ENCODE peak calls at places on chromosomes 2 and 18, in seven cellular contexts. One of them, this sample, is unnamed.

GRCh38 chr18:79781331-79781941 is 16.3 kb upstream of the KCNG2 start:
- DNase-seq in choroid plexus epithelial cell: peak
- DNase-seq in NT2/D1: no peak
- DNase-seq in upper lobe of right lung: peak
- DNase-seq in breast epithelium: no peak
- DNase-seq in fibroblast of mammary gland: no peak
- DNase-seq in CD4-positive, CD25-positive, alpha-beta regulatory T cell: no peak
- DNase-seq in this sample: no peak

GRCh38 chr2:149648282-149649030 is 60.9 kb upstream of the MMADHC start:
- DNase-seq in fibroblast of mammary gland: peak
- DNase-seq in CD4-positive, CD25-positive, alpha-beta regulatory T cell: no peak
- DNase-seq in NT2/D1: peak
- DNase-seq in choroid plexus epithelial cell: peak
- DNase-seq in breast epithelium: no peak
- DNase-seq in upper lobe of right lung: no peak
- DNase-seq in this sample: peak

GRCh38 chr2:17608251-17608650 is 67.8 kb downstream of the VSNL1 start:
- DNase-seq in upper lobe of right lung: no peak
- DNase-seq in breast epithelium: no peak
- DNase-seq in choroid plexus epithelial cell: no peak
- DNase-seq in CD4-positive, CD25-positive, alpha-beta regulatory T cell: no peak
- DNase-seq in fibroblast of mammary gland: no peak
- DNase-seq in NT2/D1: no peak
- DNase-seq in this sample: no peak

GRCh38 chr2:189654641-189655040 is 6.6 kb upstream of the ASNSD1 start:
- DNase-seq in breast epithelium: no peak
- DNase-seq in upper lobe of right lung: no peak
- DNase-seq in choroid plexus epithelial cell: peak
- DNase-seq in NT2/D1: no peak
- DNase-seq in fibroblast of mammary gland: no peak
- DNase-seq in CD4-positive, CD25-positive, alpha-beta regulatory T cell: no peak
- DNase-seq in this sample: no peak

GRCh38 chr2:179788104-179788503 is 73.3 kb downstream of the ZNF385B start:
- DNase-seq in upper lobe of right lung: no peak
- DNase-seq in choroid plexus epithelial cell: no peak
- DNase-seq in CD4-positive, CD25-positive, alpha-beta regulatory T cell: no peak
- DNase-seq in fibroblast of mammary gland: no peak
- DNase-seq in NT2/D1: no peak
- DNase-seq in breast epithelium: no peak
- DNase-seq in this sample: no peak

GRCh38 chr2:120984046-120984445 is 248.4 kb downstream of the GLI2 start:
- DNase-seq in NT2/D1: no peak
- DNase-seq in fibroblast of mammary gland: no peak
- DNase-seq in breast epithelium: no peak
- DNase-seq in upper lobe of right lung: no peak
- DNase-seq in choroid plexus epithelial cell: no peak
- DNase-seq in CD4-positive, CD25-positive, alpha-beta regulatory T cell: no peak
- DNase-seq in this sample: no peak

GRCh38 chr2:30688956-30689401 is 118.3 kb downstream of the CAPN13 start:
- DNase-seq in NT2/D1: no peak
- DNase-seq in CD4-positive, CD25-positive, alpha-beta regulatory T cell: no peak
- DNase-seq in upper lobe of right lung: no peak
- DNase-seq in fibroblast of mammary gland: no peak
- DNase-seq in breast epithelium: peak
- DNase-seq in choroid plexus epithelial cell: no peak
- DNase-seq in this sample: no peak

GRCh38 chr2:2707111-2708035 is 376.3 kb upstream of the MYT1L start:
- DNase-seq in CD4-positive, CD25-positive, alpha-beta regulatory T cell: no peak
- DNase-seq in upper lobe of right lung: no peak
- DNase-seq in breast epithelium: no peak
- DNase-seq in NT2/D1: no peak
- DNase-seq in choroid plexus epithelial cell: no peak
- DNase-seq in fibroblast of mammary gland: no peak
- DNase-seq in this sample: no peak

GRCh38 chr2:222577341-222577740 is 78.6 kb downstream of the FARSB start:
- DNase-seq in upper lobe of right lung: no peak
- DNase-seq in choroid plexus epithelial cell: peak
- DNase-seq in fibroblast of mammary gland: no peak
- DNase-seq in breast epithelium: no peak
- DNase-seq in CD4-positive, CD25-positive, alpha-beta regulatory T cell: no peak
- DNase-seq in NT2/D1: no peak
- DNase-seq in this sample: no peak

GRCh38 chr2:30963184-30963583 is 155.9 kb upstream of the CAPN13 start:
- DNase-seq in upper lobe of right lung: no peak
- DNase-seq in choroid plexus epithelial cell: no peak
- DNase-seq in CD4-positive, CD25-positive, alpha-beta regulatory T cell: no peak
- DNase-seq in NT2/D1: no peak
- DNase-seq in breast epithelium: no peak
- DNase-seq in fibroblast of mammary gland: no peak
- DNase-seq in this sample: no peak

GRCh38 chr2:219731173-219731572 is 103.7 kb downstream of the SLC4A3 start:
- DNase-seq in NT2/D1: no peak
- DNase-seq in breast epithelium: no peak
- DNase-seq in choroid plexus epithelial cell: no peak
- DNase-seq in fibroblast of mammary gland: peak
- DNase-seq in upper lobe of right lung: no peak
- DNase-seq in CD4-positive, CD25-positive, alpha-beta regulatory T cell: no peak
- DNase-seq in this sample: peak

GRCh38 chr2:134611316-134611715 is 107.5 kb downstream of the TMEM163 start:
- DNase-seq in fibroblast of mammary gland: no peak
- DNase-seq in CD4-positive, CD25-positive, alpha-beta regulatory T cell: no peak
- DNase-seq in upper lobe of right lung: no peak
- DNase-seq in NT2/D1: no peak
- DNase-seq in choroid plexus epithelial cell: no peak
- DNase-seq in breast epithelium: no peak
- DNase-seq in this sample: no peak

GRCh38 chr2:241728627-241729026 is 5.8 kb upstream of the D2HGDH start:
- DNase-seq in choroid plexus epithelial cell: no peak
- DNase-seq in breast epithelium: no peak
- DNase-seq in fibroblast of mammary gland: peak
- DNase-seq in CD4-positive, CD25-positive, alpha-beta regulatory T cell: no peak
- DNase-seq in upper lobe of right lung: no peak
- DNase-seq in NT2/D1: no peak
- DNase-seq in this sample: no peak

GRCh38 chr18:59885579-59886163 is 14.1 kb upstream of the PMAIP1 start:
- DNase-seq in fibroblast of mammary gland: peak
- DNase-seq in choroid plexus epithelial cell: peak
- DNase-seq in breast epithelium: no peak
- DNase-seq in upper lobe of right lung: no peak
- DNase-seq in CD4-positive, CD25-positive, alpha-beta regulatory T cell: peak
- DNase-seq in NT2/D1: no peak
- DNase-seq in this sample: peak

GRCh38 chr2:173568054-173568453 is 213.4 kb downstream of the CDCA7 start:
- DNase-seq in choroid plexus epithelial cell: peak
- DNase-seq in CD4-positive, CD25-positive, alpha-beta regulatory T cell: no peak
- DNase-seq in NT2/D1: peak
- DNase-seq in fibroblast of mammary gland: peak
- DNase-seq in upper lobe of right lung: no peak
- DNase-seq in breast epithelium: no peak
- DNase-seq in this sample: peak

GRCh38 chr2:111919794-111920608 is 21.6 kb downstream of the MERTK start:
- DNase-seq in choroid plexus epithelial cell: no peak
- DNase-seq in fibroblast of mammary gland: peak
- DNase-seq in NT2/D1: no peak
- DNase-seq in CD4-positive, CD25-positive, alpha-beta regulatory T cell: no peak
- DNase-seq in upper lobe of right lung: peak
- DNase-seq in breast epithelium: peak
- DNase-seq in this sample: no peak

GRCh38 chr2:204116154-204116792 is 179.7 kb downstream of the ICOS start:
- DNase-seq in CD4-positive, CD25-positive, alpha-beta regulatory T cell: no peak
- DNase-seq in upper lobe of right lung: no peak
- DNase-seq in breast epithelium: no peak
- DNase-seq in NT2/D1: no peak
- DNase-seq in fibroblast of mammary gland: no peak
- DNase-seq in choroid plexus epithelial cell: no peak
- DNase-seq in this sample: no peak

GRCh38 chr18:45777393-45777792 is 48.1 kb upstream of the SIGLEC15 start:
- DNase-seq in choroid plexus epithelial cell: peak
- DNase-seq in NT2/D1: no peak
- DNase-seq in CD4-positive, CD25-positive, alpha-beta regulatory T cell: no peak
- DNase-seq in upper lobe of right lung: no peak
- DNase-seq in fibroblast of mammary gland: peak
- DNase-seq in breast epithelium: no peak
- DNase-seq in this sample: peak

GRCh38 chr18:51235011-51235789 is 37.7 kb upstream of the MEX3C start:
- DNase-seq in fibroblast of mammary gland: peak
- DNase-seq in choroid plexus epithelial cell: peak
- DNase-seq in breast epithelium: no peak
- DNase-seq in upper lobe of right lung: no peak
- DNase-seq in NT2/D1: no peak
- DNase-seq in CD4-positive, CD25-positive, alpha-beta regulatory T cell: no peak
- DNase-seq in this sample: peak

GRCh38 chr2:186459009-186459408 is 27.1 kb upstream of the ZC3H15 start:
- DNase-seq in fibroblast of mammary gland: peak
- DNase-seq in breast epithelium: no peak
- DNase-seq in choroid plexus epithelial cell: peak
- DNase-seq in NT2/D1: no peak
- DNase-seq in upper lobe of right lung: no peak
- DNase-seq in CD4-positive, CD25-positive, alpha-beta regulatory T cell: no peak
- DNase-seq in this sample: peak

GRCh38 chr2:159432610-159433009 is 146.1 kb upstream of the WDSUB1 start:
- DNase-seq in choroid plexus epithelial cell: no peak
- DNase-seq in upper lobe of right lung: no peak
- DNase-seq in fibroblast of mammary gland: no peak
- DNase-seq in NT2/D1: no peak
- DNase-seq in breast epithelium: no peak
- DNase-seq in CD4-positive, CD25-positive, alpha-beta regulatory T cell: no peak
- DNase-seq in this sample: no peak

GRCh38 chr2:111946294-111947114 is 48.1 kb downstream of the MERTK start:
- DNase-seq in fibroblast of mammary gland: peak
- DNase-seq in CD4-positive, CD25-positive, alpha-beta regulatory T cell: no peak
- DNase-seq in NT2/D1: no peak
- DNase-seq in upper lobe of right lung: peak
- DNase-seq in choroid plexus epithelial cell: peak
- DNase-seq in breast epithelium: peak
- DNase-seq in this sample: peak

GRCh38 chr18:43664487-43665008 is 387.3 kb upstream of the SYT4 start:
- DNase-seq in CD4-positive, CD25-positive, alpha-beta regulatory T cell: no peak
- DNase-seq in upper lobe of right lung: no peak
- DNase-seq in breast epithelium: no peak
- DNase-seq in choroid plexus epithelial cell: peak
- DNase-seq in fibroblast of mammary gland: no peak
- DNase-seq in NT2/D1: no peak
- DNase-seq in this sample: no peak

GRCh38 chr2:30686000-30686399 is 121.2 kb downstream of the CAPN13 start:
- DNase-seq in CD4-positive, CD25-positive, alpha-beta regulatory T cell: no peak
- DNase-seq in fibroblast of mammary gland: no peak
- DNase-seq in breast epithelium: no peak
- DNase-seq in NT2/D1: no peak
- DNase-seq in upper lobe of right lung: no peak
- DNase-seq in choroid plexus epithelial cell: no peak
- DNase-seq in this sample: no peak

GRCh38 chr18:44935455-44935854 is 254.8 kb downstream of the SETBP1 start:
- DNase-seq in upper lobe of right lung: no peak
- DNase-seq in CD4-positive, CD25-positive, alpha-beta regulatory T cell: no peak
- DNase-seq in NT2/D1: no peak
- DNase-seq in breast epithelium: no peak
- DNase-seq in choroid plexus epithelial cell: no peak
- DNase-seq in fibroblast of mammary gland: no peak
- DNase-seq in this sample: no peak

DNA sequence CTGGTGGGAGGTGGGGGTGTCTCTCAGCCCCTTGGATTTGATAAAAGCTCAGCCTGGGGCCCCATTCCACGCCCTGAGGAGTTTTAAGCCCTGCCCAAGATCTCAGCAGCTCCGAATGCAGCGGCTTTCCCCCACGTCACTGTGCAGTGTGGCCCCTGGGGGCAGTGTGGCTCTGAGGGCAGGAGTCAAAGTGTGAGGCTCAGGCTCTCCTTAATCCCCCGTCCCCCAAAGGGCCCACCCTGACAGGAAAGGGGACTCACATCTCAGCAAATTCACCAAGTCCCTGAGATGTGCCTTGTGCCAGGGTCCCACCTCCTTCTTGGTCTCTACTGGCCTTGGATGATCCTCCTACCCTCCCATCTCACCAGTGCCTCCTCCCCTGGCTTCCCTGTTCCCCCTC is 25.2 kb downstream of the NPPC start:
- DNase-seq in choroid plexus epithelial cell: no peak
- DNase-seq in upper lobe of right lung: no peak
- DNase-seq in fibroblast of mammary gland: no peak
- DNase-seq in breast epithelium: no peak
- DNase-seq in NT2/D1: peak
- DNase-seq in CD4-positive, CD25-positive, alpha-beta regulatory T cell: no peak
- DNase-seq in this sample: no peak
- H3K4me3 ChIP-seq in choroid plexus epithelial cell: no peak
- H3K4me3 ChIP-seq in upper lobe of right lung: no peak
- H3K4me3 ChIP-seq in fibroblast of mammary gland: no peak
- H3K4me3 ChIP-seq in breast epithelium: no peak
- H3K4me3 ChIP-seq in NT2/D1: no peak
- H3K4me3 ChIP-seq in CD4-positive, CD25-positive, alpha-beta regulatory T cell: no peak
- H3K4me3 ChIP-seq in this sample: no peak

GRCh38 chr2:187575081-187576067 is 21.1 kb upstream of the TFPI start:
- DNase-seq in NT2/D1: no peak
- DNase-seq in breast epithelium: no peak
- DNase-seq in choroid plexus epithelial cell: peak
- DNase-seq in upper lobe of right lung: no peak
- DNase-seq in fibroblast of mammary gland: peak
- DNase-seq in CD4-positive, CD25-positive, alpha-beta regulatory T cell: no peak
- DNase-seq in this sample: no peak
- H3K4me3 ChIP-seq in NT2/D1: no peak
- H3K4me3 ChIP-seq in breast epithelium: no peak
- H3K4me3 ChIP-seq in choroid plexus epithelial cell: peak
- H3K4me3 ChIP-seq in upper lobe of right lung: peak
- H3K4me3 ChIP-seq in fibroblast of mammary gland: no peak
- H3K4me3 ChIP-seq in CD4-positive, CD25-positive, alpha-beta regulatory T cell: no peak
- H3K4me3 ChIP-seq in this sample: no peak

DNA sequence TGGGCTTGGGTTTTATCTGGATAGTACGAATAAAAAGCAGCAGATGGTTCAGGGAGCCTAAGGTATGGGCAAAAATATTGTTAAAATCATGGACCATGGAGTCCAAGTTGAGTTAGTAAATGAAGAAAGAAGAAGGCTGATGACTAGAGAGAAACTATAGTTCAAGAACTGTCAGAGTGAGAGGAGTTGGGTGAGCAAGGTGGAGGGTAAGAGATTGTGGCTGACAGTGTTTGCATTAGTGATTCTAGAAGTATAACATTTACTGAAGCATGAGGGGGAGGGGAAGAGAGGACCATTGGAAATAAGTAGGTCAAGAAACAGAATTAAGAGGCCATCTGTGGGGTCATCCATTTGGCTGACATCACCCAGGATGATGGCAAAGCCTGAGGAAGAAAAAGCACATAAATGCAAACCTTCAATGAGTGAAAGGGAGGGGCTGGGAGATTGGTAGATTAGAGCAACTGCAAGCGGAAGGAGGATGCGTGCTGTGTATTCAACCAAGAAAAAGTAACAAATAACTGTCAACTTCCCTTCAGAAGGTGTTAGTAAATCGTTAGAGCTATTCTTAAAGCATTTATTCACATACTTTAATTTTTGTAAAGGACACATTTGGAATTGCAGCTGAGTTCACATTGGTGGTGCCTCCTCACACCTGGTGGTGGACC is 392.8 kb downstream of the TSN start:
- DNase-seq in choroid plexus epithelial cell: no peak
- DNase-seq in NT2/D1: no peak
- DNase-seq in fibroblast of mammary gland: no peak
- DNase-seq in CD4-positive, CD25-positive, alpha-beta regulatory T cell: no peak
- DNase-seq in breast epithelium: no peak
- DNase-seq in upper lobe of right lung: no peak
- DNase-seq in this sample: no peak
- H3K4me3 ChIP-seq in choroid plexus epithelial cell: no peak
- H3K4me3 ChIP-seq in NT2/D1: no peak
- H3K4me3 ChIP-seq in fibroblast of mammary gland: no peak
- H3K4me3 ChIP-seq in CD4-positive, CD25-positive, alpha-beta regulatory T cell: no peak
- H3K4me3 ChIP-seq in breast epithelium: no peak
- H3K4me3 ChIP-seq in upper lobe of right lung: no peak
- H3K4me3 ChIP-seq in this sample: no peak

GRCh38 chr2:199468561-199469513 is 11.1 kb upstream of the SATB2 start:
- DNase-seq in NT2/D1: no peak
- DNase-seq in upper lobe of right lung: no peak
- DNase-seq in CD4-positive, CD25-positive, alpha-beta regulatory T cell: no peak
- DNase-seq in fibroblast of mammary gland: no peak
- DNase-seq in breast epithelium: no peak
- DNase-seq in choroid plexus epithelial cell: no peak
- DNase-seq in this sample: no peak
- H3K4me3 ChIP-seq in NT2/D1: peak
- H3K4me3 ChIP-seq in upper lobe of right lung: no peak
- H3K4me3 ChIP-seq in CD4-positive, CD25-positive, alpha-beta regulatory T cell: no peak
- H3K4me3 ChIP-seq in fibroblast of mammary gland: no peak
- H3K4me3 ChIP-seq in breast epithelium: no peak
- H3K4me3 ChIP-seq in choroid plexus epithelial cell: no peak
- H3K4me3 ChIP-seq in this sample: no peak